ENCODE peak calls at places on chromosomes 2 and 18, in eight cellular contexts. Q is fibroblast of mammary gland; M is NCI-H1092 treated with DMSO at 0.1 percent for 48 hours; Z is stimulated activated naive CD4-positive, alpha-beta T cell treated with Interleukin-2 at 50 U/mL for 16 hours; E is RPMI7951; A is activated CD8-positive, alpha-beta memory T cell treated with anti-CD3 and anti-CD28 coated beads for 24 hours; Y is CMK; W is ovary. I is an unnamed sample.

GRCh38 chr2:86072271-86072858 is 33.3 kb downstream of the POLR1A start:
- DNase-seq in E (peak; percentile 98), M (peak; percentile 74), A (no peak), Y (no peak), Q (peak; percentile 21), W (no peak), Z (no peak), I (no peak)

GRCh38 chr18:33440011-33440383 is 524 bp downstream of the CCDC178 start:
- DNase-seq in A (no peak), Y (no peak), Z (no peak), E (peak; percentile 1), Q (peak; percentile 67), M (peak; percentile 85), W (peak; percentile 63), I (peak; percentile 3)

GRCh38 chr18:63306819-63307554 is 12.6 kb downstream of the BCL2 start:
- DNase-seq in A (no peak), Q (no peak), E (no peak), Y (no peak), M (no peak), W (no peak), Z (no peak), I (no peak)

GRCh38 chr2:163247151-163247872 is 408.7 kb upstream of the KCNH7 start:
- DNase-seq in A (no peak), E (no peak), Q (no peak), W (no peak), Z (no peak), M (peak; percentile 2), Y (no peak), I (no peak)

GRCh38 chr18:24488824-24489493 is 28.5 kb downstream of the HRH4 start:
- DNase-seq in E (peak; percentile 26), Y (peak; percentile 11), M (peak; percentile 68), Q (peak; percentile 40), A (no peak), Z (no peak), W (no peak), I (no peak)

GRCh38 chr18:49898421-49898820 is 85.1 kb upstream of the ACAA2 start:
- DNase-seq in E (peak; percentile 63), M (no peak), A (peak; percentile 77), W (no peak), Z (peak; percentile 40), Q (peak; percentile 77), Y (peak; percentile 25), I (peak; percentile 71)

GRCh38 chr2:134261398-134262131 is 7.7 kb downstream of the MGAT5 start:
- DNase-seq in W (no peak), E (peak; percentile 48), A (no peak), Z (no peak), Y (no peak), M (no peak), Q (peak; percentile 91), I (no peak)

GRCh38 chr18:50074404-50074803 is 120.5 kb downstream of the MYO5B start:
- DNase-seq in Y (no peak), M (no peak), E (no peak), A (no peak), Q (no peak), Z (no peak), W (no peak), I (no peak)

GRCh38 chr18:70046207-70046606 is 98.5 kb upstream of the CD226 start:
- DNase-seq in M (no peak), Y (no peak), Z (no peak), Q (peak; percentile 81), E (no peak), A (no peak), W (no peak), I (no peak)

GRCh38 chr2:204544961-204545860 is at the start of gene PARD3B:
- DNase-seq in A (peak; percentile 70), Q (peak; percentile 40), E (peak; percentile 67), Z (peak; percentile 7), Y (no peak), W (peak; percentile 55), M (peak; percentile 53), I (peak; percentile 48)

GRCh38 chr18:34562252-34562870 is 147.7 kb upstream of the DTNA start:
- DNase-seq in E (no peak), Z (no peak), Y (no peak), Q (no peak), M (no peak), W (no peak), A (no peak), I (no peak)

GRCh38 chr2:163266772-163267171 is 428.2 kb upstream of the KCNH7 start:
- DNase-seq in A (no peak), Y (no peak), E (peak; percentile 83), M (no peak), Q (peak; percentile 95), Z (no peak), W (no peak), I (no peak)

GRCh38 chr2:219706823-219707281 is 79.4 kb downstream of the SLC4A3 start:
- DNase-seq in W (no peak), M (no peak), A (no peak), Y (no peak), E (peak; percentile 93), Z (no peak), Q (peak; percentile 84), I (no peak)

GRCh38 chr18:64100136-64100922 is 48.6 kb downstream of the LINC00305 start:
- DNase-seq in A (no peak), M (peak; percentile 61), Z (no peak), Q (no peak), E (no peak), W (no peak), Y (no peak), I (no peak)

GRCh38 chr2:231673348-231673770 is 35.0 kb upstream of the PTMA start:
- DNase-seq in E (peak; percentile 52), Q (no peak), Y (no peak), M (peak; percentile 41), W (peak; percentile 71), Z (no peak), A (no peak), I (no peak)

GRCh38 chr2:149768320-149768799 is 180.8 kb upstream of the MMADHC start:
- DNase-seq in M (no peak), Q (peak; percentile 14), Z (no peak), E (peak; percentile 32), W (no peak), A (no peak), Y (no peak), I (no peak)

GRCh38 chr2:61664190-61664589 is 126.0 kb upstream of the XPO1 start:
- DNase-seq in M (no peak), A (no peak), Y (no peak), Z (no peak), W (no peak), Q (no peak), E (no peak), I (no peak)

GRCh38 chr2:12057436-12058166 is 311.2 kb downstream of the LPIN1 start:
- DNase-seq in A (peak; percentile 72), M (no peak), Y (peak; percentile 88), Q (no peak), W (no peak), Z (no peak), E (peak; percentile 100), I (no peak)

GRCh38 chr2:8889978-8890377 is 52.6 kb upstream of the KIDINS220 start:
- DNase-seq in Z (no peak), Y (no peak), Q (peak; percentile 7), M (no peak), A (no peak), E (no peak), W (no peak), I (no peak)

GRCh38 chr2:11582526-11583202 is 48.8 kb downstream of the GREB1 start:
- DNase-seq in E (peak; percentile 59), Q (peak; percentile 71), Z (peak; percentile 34), W (peak; percentile 77), Y (peak; percentile 65), A (peak; percentile 85), M (peak; percentile 37), I (peak; percentile 80)

I was measured in activated CD4-positive, alpha-beta T cell treated with anti-CD3 and anti-CD28 coated beads for 48 hours.